ENCODE peak calls at places on chromosomes 6 and 20, in ten cellular contexts. One of them, this sample, is unnamed.

GRCh38 chr6:144289006-144289405 is 3.9 kb downstream of the UTRN start:
- DNase-seq in cardiac fibroblast: no peak
- DNase-seq in tibial artery: no peak
- DNase-seq in astrocyte of the spinal cord: no peak
- DNase-seq in bronchial epithelial cell: peak
- DNase-seq in CD8-positive, alpha-beta T cell: no peak
- DNase-seq in AG04449: no peak
- DNase-seq in ovary: no peak
- DNase-seq in breast epithelium: no peak
- DNase-seq in AG10803: no peak
- DNase-seq in this sample: no peak

GRCh38 chr20:57560554-57561355 is at the start of gene PCK1:
- DNase-seq in AG04449: no peak
- DNase-seq in CD8-positive, alpha-beta T cell: no peak
- DNase-seq in cardiac fibroblast: peak
- DNase-seq in bronchial epithelial cell: no peak
- DNase-seq in ovary: peak
- DNase-seq in AG10803: no peak
- DNase-seq in astrocyte of the spinal cord: no peak
- DNase-seq in tibial artery: no peak
- DNase-seq in breast epithelium: no peak
- DNase-seq in this sample: no peak

GRCh38 chr6:33696538-33697518 is 14.7 kb downstream of the UQCC2 start:
- DNase-seq in bronchial epithelial cell: no peak
- DNase-seq in tibial artery: peak
- DNase-seq in cardiac fibroblast: peak
- DNase-seq in CD8-positive, alpha-beta T cell: peak
- DNase-seq in AG10803: peak
- DNase-seq in astrocyte of the spinal cord: peak
- DNase-seq in breast epithelium: no peak
- DNase-seq in ovary: peak
- DNase-seq in AG04449: no peak
- DNase-seq in this sample: no peak

GRCh38 chr20:50534567-50534966 is 24.4 kb downstream of the PTPN1 start:
- DNase-seq in AG10803: peak
- DNase-seq in AG04449: peak
- DNase-seq in ovary: no peak
- DNase-seq in cardiac fibroblast: peak
- DNase-seq in bronchial epithelial cell: no peak
- DNase-seq in tibial artery: no peak
- DNase-seq in CD8-positive, alpha-beta T cell: no peak
- DNase-seq in astrocyte of the spinal cord: peak
- DNase-seq in breast epithelium: no peak
- DNase-seq in this sample: no peak

GRCh38 chr6:151963001-151963400 is 155.5 kb downstream of the ESR1 start:
- DNase-seq in astrocyte of the spinal cord: no peak
- DNase-seq in AG10803: peak
- DNase-seq in AG04449: no peak
- DNase-seq in tibial artery: no peak
- DNase-seq in CD8-positive, alpha-beta T cell: no peak
- DNase-seq in ovary: no peak
- DNase-seq in breast epithelium: no peak
- DNase-seq in bronchial epithelial cell: no peak
- DNase-seq in cardiac fibroblast: no peak
- DNase-seq in this sample: no peak

GRCh38 chr6:105301072-105301503 is 101.8 kb downstream of the PREP start:
- DNase-seq in tibial artery: no peak
- DNase-seq in AG10803: peak
- DNase-seq in cardiac fibroblast: no peak
- DNase-seq in AG04449: no peak
- DNase-seq in astrocyte of the spinal cord: peak
- DNase-seq in ovary: no peak
- DNase-seq in breast epithelium: no peak
- DNase-seq in CD8-positive, alpha-beta T cell: no peak
- DNase-seq in bronchial epithelial cell: no peak
- DNase-seq in this sample: no peak

GRCh38 chr6:33856655-33857054 is 52.9 kb upstream of the MLN start:
- DNase-seq in astrocyte of the spinal cord: no peak
- DNase-seq in AG04449: no peak
- DNase-seq in CD8-positive, alpha-beta T cell: peak
- DNase-seq in tibial artery: no peak
- DNase-seq in breast epithelium: no peak
- DNase-seq in AG10803: no peak
- DNase-seq in bronchial epithelial cell: no peak
- DNase-seq in ovary: no peak
- DNase-seq in cardiac fibroblast: no peak
- DNase-seq in this sample: no peak

GRCh38 chr20:50916257-50916656 is 15.0 kb downstream of the ADNP start:
- DNase-seq in breast epithelium: no peak
- DNase-seq in CD8-positive, alpha-beta T cell: no peak
- DNase-seq in bronchial epithelial cell: peak
- DNase-seq in cardiac fibroblast: peak
- DNase-seq in astrocyte of the spinal cord: no peak
- DNase-seq in ovary: no peak
- DNase-seq in AG10803: no peak
- DNase-seq in AG04449: no peak
- DNase-seq in tibial artery: no peak
- DNase-seq in this sample: peak

GRCh38 chr6:22471369-22471690 is 98.0 kb upstream of the HDGFL1 start:
- DNase-seq in breast epithelium: no peak
- DNase-seq in AG04449: no peak
- DNase-seq in astrocyte of the spinal cord: no peak
- DNase-seq in AG10803: no peak
- DNase-seq in cardiac fibroblast: no peak
- DNase-seq in ovary: no peak
- DNase-seq in bronchial epithelial cell: no peak
- DNase-seq in CD8-positive, alpha-beta T cell: no peak
- DNase-seq in tibial artery: no peak
- DNase-seq in this sample: no peak

GRCh38 chr20:4041748-4042411 is 26.5 kb upstream of the RNF24 start:
- DNase-seq in CD8-positive, alpha-beta T cell: no peak
- DNase-seq in ovary: peak
- DNase-seq in bronchial epithelial cell: peak
- DNase-seq in cardiac fibroblast: peak
- DNase-seq in astrocyte of the spinal cord: peak
- DNase-seq in breast epithelium: peak
- DNase-seq in AG10803: peak
- DNase-seq in tibial artery: peak
- DNase-seq in AG04449: no peak
- DNase-seq in this sample: peak

GRCh38 chr20:50121858-50122271 is 8.9 kb upstream of the UBE2V1 start:
- DNase-seq in ovary: no peak
- DNase-seq in bronchial epithelial cell: peak
- DNase-seq in CD8-positive, alpha-beta T cell: no peak
- DNase-seq in AG10803: peak
- DNase-seq in breast epithelium: no peak
- DNase-seq in tibial artery: no peak
- DNase-seq in astrocyte of the spinal cord: peak
- DNase-seq in cardiac fibroblast: peak
- DNase-seq in AG04449: no peak
- DNase-seq in this sample: peak

GRCh38 chr6:107635058-107635515 is 145.2 kb downstream of the SOBP start:
- DNase-seq in AG04449: no peak
- DNase-seq in bronchial epithelial cell: no peak
- DNase-seq in cardiac fibroblast: no peak
- DNase-seq in CD8-positive, alpha-beta T cell: no peak
- DNase-seq in astrocyte of the spinal cord: no peak
- DNase-seq in ovary: no peak
- DNase-seq in AG10803: no peak
- DNase-seq in breast epithelium: no peak
- DNase-seq in tibial artery: no peak
- DNase-seq in this sample: no peak
- H3K4me3 ChIP-seq in AG04449: peak
- H3K4me3 ChIP-seq in bronchial epithelial cell: no peak
- H3K4me3 ChIP-seq in cardiac fibroblast: no peak
- H3K4me3 ChIP-seq in CD8-positive, alpha-beta T cell: no peak
- H3K4me3 ChIP-seq in astrocyte of the spinal cord: no peak
- H3K4me3 ChIP-seq in ovary: peak
- H3K4me3 ChIP-seq in AG10803: no peak
- H3K4me3 ChIP-seq in breast epithelium: peak
- H3K4me3 ChIP-seq in tibial artery: no peak
- H3K4me3 ChIP-seq in this sample: no peak

GRCh38 chr6:28633445-28634215 is 107.9 kb downstream of the GPX5 start:
- DNase-seq in bronchial epithelial cell: no peak
- DNase-seq in astrocyte of the spinal cord: no peak
- DNase-seq in AG04449: no peak
- DNase-seq in cardiac fibroblast: no peak
- DNase-seq in ovary: no peak
- DNase-seq in breast epithelium: no peak
- DNase-seq in tibial artery: no peak
- DNase-seq in AG10803: no peak
- DNase-seq in CD8-positive, alpha-beta T cell: no peak
- DNase-seq in this sample: no peak

GRCh38 chr6:28635547-28636158 is 110.0 kb downstream of the GPX5 start:
- DNase-seq in cardiac fibroblast: no peak
- DNase-seq in CD8-positive, alpha-beta T cell: no peak
- DNase-seq in tibial artery: no peak
- DNase-seq in AG10803: no peak
- DNase-seq in ovary: no peak
- DNase-seq in AG04449: no peak
- DNase-seq in astrocyte of the spinal cord: no peak
- DNase-seq in breast epithelium: no peak
- DNase-seq in bronchial epithelial cell: no peak
- DNase-seq in this sample: no peak

GRCh38 chr6:28632326-28632851 is 106.7 kb downstream of the GPX5 start:
- DNase-seq in AG04449: no peak
- DNase-seq in breast epithelium: no peak
- DNase-seq in AG10803: no peak
- DNase-seq in tibial artery: no peak
- DNase-seq in CD8-positive, alpha-beta T cell: no peak
- DNase-seq in bronchial epithelial cell: no peak
- DNase-seq in cardiac fibroblast: no peak
- DNase-seq in astrocyte of the spinal cord: no peak
- DNase-seq in ovary: no peak
- DNase-seq in this sample: no peak

GRCh38 chr6:28634406-28634757 is 108.7 kb downstream of the GPX5 start:
- DNase-seq in bronchial epithelial cell: no peak
- DNase-seq in CD8-positive, alpha-beta T cell: no peak
- DNase-seq in AG10803: no peak
- DNase-seq in breast epithelium: no peak
- DNase-seq in cardiac fibroblast: no peak
- DNase-seq in tibial artery: no peak
- DNase-seq in ovary: no peak
- DNase-seq in astrocyte of the spinal cord: no peak
- DNase-seq in AG04449: no peak
- DNase-seq in this sample: no peak

DNA sequence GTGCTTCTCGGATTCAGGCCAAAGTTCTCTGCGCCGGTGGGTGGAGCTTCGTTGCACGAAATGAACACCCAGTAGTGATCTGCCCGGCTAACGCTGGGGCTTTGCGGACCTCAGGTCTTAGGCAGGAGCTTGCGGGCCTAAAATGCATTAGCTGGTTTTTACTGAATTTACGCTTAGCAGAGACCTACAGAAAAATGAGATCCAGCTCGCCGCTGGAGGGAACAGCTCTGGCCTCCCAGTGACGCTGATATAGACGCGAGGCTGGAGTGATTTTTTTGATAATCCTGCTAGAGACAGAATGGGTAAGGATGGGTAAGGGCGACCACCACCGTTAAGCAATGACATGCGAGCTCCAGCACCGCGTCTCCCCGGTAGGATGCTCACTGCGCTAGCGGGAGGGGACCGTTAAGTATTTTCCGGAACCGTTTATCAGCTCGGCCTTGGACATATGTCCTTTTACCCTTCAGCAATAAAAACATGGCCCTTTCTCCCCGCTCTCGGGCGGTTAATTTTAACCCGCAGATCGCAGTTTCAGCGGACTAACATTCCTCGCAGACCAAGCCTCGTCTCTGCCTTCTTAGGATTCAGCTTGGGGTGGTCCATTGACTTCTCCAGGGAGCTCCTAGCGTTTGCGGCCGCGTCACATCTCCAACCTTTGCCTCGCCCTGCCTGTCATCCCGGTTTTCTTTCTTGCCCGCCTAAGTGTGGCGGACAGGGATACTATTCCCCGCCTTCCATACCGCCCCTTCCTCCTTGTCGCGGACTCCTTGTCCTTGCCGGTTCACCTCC is 109.3 kb downstream of the GPX5 start:
- DNase-seq in astrocyte of the spinal cord: no peak
- DNase-seq in breast epithelium: no peak
- DNase-seq in tibial artery: no peak
- DNase-seq in cardiac fibroblast: peak
- DNase-seq in CD8-positive, alpha-beta T cell: no peak
- DNase-seq in AG10803: no peak
- DNase-seq in bronchial epithelial cell: peak
- DNase-seq in AG04449: no peak
- DNase-seq in ovary: no peak
- DNase-seq in this sample: no peak
- TF ChIP-seq CTCF in astrocyte of the spinal cord: no peak
- TF ChIP-seq CTCF in breast epithelium: no peak
- TF ChIP-seq CTCF in tibial artery: no peak
- TF ChIP-seq CTCF in cardiac fibroblast: no peak
- TF ChIP-seq CTCF in CD8-positive, alpha-beta T cell: no peak
- TF ChIP-seq CTCF in AG10803: no peak
- TF ChIP-seq CTCF in bronchial epithelial cell: no peak
- TF ChIP-seq CTCF in AG04449: no peak
- TF ChIP-seq CTCF in ovary: no peak
- TF ChIP-seq CTCF in this sample: no peak

GRCh38 chr6:15429146-15430110 is 183.6 kb downstream of the JARID2 start:
- DNase-seq in AG04449: peak
- DNase-seq in cardiac fibroblast: peak
- DNase-seq in bronchial epithelial cell: peak
- DNase-seq in tibial artery: no peak
- DNase-seq in ovary: no peak
- DNase-seq in astrocyte of the spinal cord: peak
- DNase-seq in breast epithelium: no peak
- DNase-seq in AG10803: peak
- DNase-seq in CD8-positive, alpha-beta T cell: no peak
- DNase-seq in this sample: peak
- H3K4me3 ChIP-seq in AG04449: no peak
- H3K4me3 ChIP-seq in cardiac fibroblast: no peak
- H3K4me3 ChIP-seq in bronchial epithelial cell: no peak
- H3K4me3 ChIP-seq in tibial artery: no peak
- H3K4me3 ChIP-seq in ovary: no peak
- H3K4me3 ChIP-seq in astrocyte of the spinal cord: no peak
- H3K4me3 ChIP-seq in breast epithelium: no peak
- H3K4me3 ChIP-seq in AG10803: no peak
- H3K4me3 ChIP-seq in CD8-positive, alpha-beta T cell: no peak
- H3K4me3 ChIP-seq in this sample: no peak

DNA sequence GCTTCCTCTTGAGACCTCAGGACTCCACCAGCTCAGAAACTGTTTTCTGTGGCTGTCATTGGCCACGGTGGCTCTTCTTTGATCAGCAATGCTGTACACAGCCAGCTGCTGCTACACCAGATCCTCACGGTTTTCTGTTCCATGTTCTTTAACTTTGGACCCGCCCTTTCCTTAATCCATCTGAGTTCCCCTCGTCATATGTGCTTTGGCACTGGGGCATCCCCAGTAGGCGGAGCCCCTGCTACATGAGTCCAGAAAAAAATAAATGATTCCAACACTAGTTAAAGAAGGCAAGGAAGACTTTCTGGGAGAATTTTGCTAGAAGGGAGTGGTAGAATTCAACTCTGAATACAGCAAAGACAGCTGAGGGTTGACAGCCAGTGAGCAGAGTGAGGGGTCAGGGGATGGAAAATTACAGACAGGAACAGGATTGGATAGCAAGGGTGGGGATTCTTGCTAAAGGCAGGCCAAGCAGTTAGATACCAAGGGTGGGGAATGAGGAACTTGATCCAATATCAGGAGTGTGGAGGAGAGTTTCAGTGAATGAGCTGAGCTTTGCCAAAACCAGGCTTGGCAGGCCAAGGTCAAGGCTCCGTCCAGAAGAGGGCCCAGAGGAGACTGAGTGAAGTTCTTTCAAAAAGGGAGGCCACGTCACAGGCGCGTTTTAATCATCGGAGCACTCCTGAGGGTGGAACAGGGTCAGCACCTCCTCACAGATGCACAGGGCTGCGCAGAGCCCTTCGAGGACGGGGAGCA is 391.7 kb downstream of the CDH4 start:
- DNase-seq in astrocyte of the spinal cord: no peak
- DNase-seq in cardiac fibroblast: no peak
- DNase-seq in AG10803: no peak
- DNase-seq in breast epithelium: no peak
- DNase-seq in tibial artery: no peak
- DNase-seq in AG04449: no peak
- DNase-seq in CD8-positive, alpha-beta T cell: no peak
- DNase-seq in ovary: peak
- DNase-seq in bronchial epithelial cell: no peak
- DNase-seq in this sample: no peak
- TF ChIP-seq CTCF in astrocyte of the spinal cord: no peak
- TF ChIP-seq CTCF in cardiac fibroblast: no peak
- TF ChIP-seq CTCF in AG10803: no peak
- TF ChIP-seq CTCF in breast epithelium: no peak
- TF ChIP-seq CTCF in tibial artery: no peak
- TF ChIP-seq CTCF in AG04449: no peak
- TF ChIP-seq CTCF in CD8-positive, alpha-beta T cell: no peak
- TF ChIP-seq CTCF in ovary: no peak
- TF ChIP-seq CTCF in bronchial epithelial cell: no peak
- TF ChIP-seq CTCF in this sample: peak